ENCODE peak calls at places on chromosomes 13 and 19, in seven cellular contexts. L, I, D, R, V, K and Y are unnamed samples.
A peak's percentile ranks its signal among the peaks of the same experiment; 100 is the strongest.

GRCh38 chr13:28991764-28992163 is 171.6 kb downstream of the MTUS2 start:
- DNase-seq in L (no peak), I (peak; percentile 37), D (no peak), R (no peak), V (peak; percentile 70), K (no peak), Y (no peak)

GRCh38 chr13:103772576-103772975 is 706.4 kb upstream of the SLC10A2 start:
- DNase-seq in L (no peak), I (no peak), D (no peak), R (no peak), V (no peak), K (no peak), Y (no peak)

GRCh38 chr19:54928299-54928698 is 19.0 kb downstream of the NLRP7 start:
- DNase-seq in L (no peak), I (no peak), D (no peak), R (no peak), V (no peak), K (no peak), Y (no peak)

GRCh38 chr19:14391156-14391821 is 10.0 kb downstream of the ADGRE5 start:
- DNase-seq in L (no peak), I (no peak), D (no peak), R (no peak), V (no peak), K (no peak), Y (no peak)

GRCh38 chr19:45352914-45353796 is 12.6 kb downstream of the KLC3 start:
- DNase-seq in L (no peak), I (no peak), D (no peak), R (no peak), V (no peak), K (no peak), Y (no peak)

GRCh38 chr19:313988-314815 is 23.0 kb upstream of the PLPP2 start:
- DNase-seq in L (peak; percentile 68), I (no peak), D (no peak), R (no peak), V (no peak), K (no peak), Y (no peak)

GRCh38 chr13:98328511-98328910 is 151.4 kb upstream of the RNF113B start:
- DNase-seq in L (no peak), I (no peak), D (no peak), R (no peak), V (no peak), K (no peak), Y (no peak)

GRCh38 chr13:80339841-80340642 is 884 bp downstream of the SPRY2 start:
- DNase-seq in L (peak; percentile 89), I (peak; percentile 68), D (peak; percentile 68), R (peak; percentile 29), V (peak; percentile 83), K (no peak), Y (peak; percentile 23)

GRCh38 chr13:47932953-47933687 is 68.0 kb downstream of the SUCLA2 start:
- DNase-seq in L (no peak), I (no peak), D (no peak), R (no peak), V (no peak), K (no peak), Y (no peak)

GRCh38 chr13:79512950-79513349 is 32.0 kb downstream of the NDFIP2 start:
- DNase-seq in L (no peak), I (no peak), D (no peak), R (no peak), V (peak; percentile 51), K (no peak), Y (no peak)

GRCh38 chr19:43639507-43640423 is at the start of gene CADM4:
- DNase-seq in L (no peak), I (no peak), D (peak; percentile 44), R (no peak), V (peak; percentile 58), K (no peak), Y (no peak)

GRCh38 chr19:47790398-47790814 is 11.9 kb downstream of the SELENOW start:
- DNase-seq in L (peak; percentile 95), I (peak; percentile 87), D (peak; percentile 85), R (no peak), V (peak; percentile 84), K (peak; percentile 95), Y (peak; percentile 52)

GRCh38 chr13:40539954-40540706 is 126.3 kb downstream of the FOXO1 start:
- DNase-seq in L (no peak), I (no peak), D (no peak), R (no peak), V (no peak), K (no peak), Y (peak; percentile 35)

GRCh38 chr13:70568571-70568970 is 460.3 kb upstream of the KLHL1 start:
- DNase-seq in L (no peak), I (no peak), D (no peak), R (no peak), V (no peak), K (no peak), Y (peak; percentile 2)

GRCh38 chr13:93708323-93709075 is 481.9 kb downstream of the GPC6 start:
- DNase-seq in L (no peak), I (no peak), D (no peak), R (no peak), V (no peak), K (no peak), Y (no peak)

GRCh38 chr19:39390460-39390758 is 497 bp downstream of the PAF1 start:
- DNase-seq in L (peak; percentile 95), I (no peak), D (peak; percentile 79), R (no peak), V (no peak), K (no peak), Y (no peak)

GRCh38 chr19:39389621-39390414 is 1.1 kb downstream of the PAF1 start:
- DNase-seq in L (peak; percentile 83), I (no peak), D (no peak), R (no peak), V (no peak), K (no peak), Y (no peak)

GRCh38 chr19:39388657-39389056 is 2.2 kb downstream of the PAF1 start:
- DNase-seq in L (no peak), I (no peak), D (no peak), R (no peak), V (no peak), K (no peak), Y (no peak)

GRCh38 chr19:39386557-39386956 is 4.3 kb downstream of the PAF1 start:
- DNase-seq in L (peak; percentile 79), I (no peak), D (no peak), R (no peak), V (no peak), K (no peak), Y (no peak)

DNA sequence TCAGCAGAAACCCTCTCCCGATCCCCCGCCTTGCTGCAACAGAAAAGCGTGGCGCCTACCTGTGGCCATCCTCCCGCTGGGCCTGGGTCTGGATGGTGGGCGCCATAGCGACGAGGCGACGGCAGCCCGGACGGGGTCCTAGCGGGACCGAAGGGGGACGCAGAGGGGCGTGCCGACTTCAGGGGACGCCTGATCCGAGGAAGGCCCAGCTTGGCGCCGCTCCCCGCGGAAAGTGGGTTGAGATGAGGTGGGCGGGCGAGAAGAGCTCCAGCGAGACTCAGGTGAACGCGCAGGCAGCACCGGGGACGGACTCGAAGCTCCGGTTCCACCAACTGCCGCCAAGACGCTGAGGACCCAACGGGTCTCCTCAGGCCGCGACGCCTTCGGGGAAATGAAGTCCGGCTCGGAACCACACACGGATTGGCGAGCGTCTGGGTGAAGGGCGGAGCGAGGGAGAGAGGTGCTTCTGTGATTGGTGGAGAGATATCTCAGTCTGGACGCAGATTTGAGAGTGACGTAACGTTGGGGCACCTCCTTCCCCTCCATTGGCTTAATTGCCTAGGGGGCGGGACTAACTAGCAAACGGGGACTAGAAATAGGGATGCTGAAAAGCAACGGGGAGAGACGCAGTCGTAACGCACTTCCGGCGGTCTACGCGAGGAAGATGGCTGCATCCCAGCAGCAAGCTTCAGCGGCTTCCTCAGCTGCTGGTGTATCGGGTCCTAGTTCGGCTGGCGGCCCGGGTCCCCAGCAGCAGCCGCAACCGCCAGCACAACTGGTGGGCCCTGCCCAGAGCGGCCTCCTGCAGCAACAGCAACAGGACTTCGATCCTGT is at the start of the genes MED29 and PAF1:
- DNase-seq in L (peak; percentile 99), I (peak; percentile 99), D (peak; percentile 97), R (peak; percentile 99), V (peak; percentile 96), K (peak; percentile 100), Y (peak; percentile 99)
- TF ChIP-seq POLR2A in L (no peak), I (peak; percentile 49), D (peak; percentile 95), R (peak; percentile 87), V (peak; percentile 96), K (peak; percentile 66), Y (peak; percentile 96)

DNA sequence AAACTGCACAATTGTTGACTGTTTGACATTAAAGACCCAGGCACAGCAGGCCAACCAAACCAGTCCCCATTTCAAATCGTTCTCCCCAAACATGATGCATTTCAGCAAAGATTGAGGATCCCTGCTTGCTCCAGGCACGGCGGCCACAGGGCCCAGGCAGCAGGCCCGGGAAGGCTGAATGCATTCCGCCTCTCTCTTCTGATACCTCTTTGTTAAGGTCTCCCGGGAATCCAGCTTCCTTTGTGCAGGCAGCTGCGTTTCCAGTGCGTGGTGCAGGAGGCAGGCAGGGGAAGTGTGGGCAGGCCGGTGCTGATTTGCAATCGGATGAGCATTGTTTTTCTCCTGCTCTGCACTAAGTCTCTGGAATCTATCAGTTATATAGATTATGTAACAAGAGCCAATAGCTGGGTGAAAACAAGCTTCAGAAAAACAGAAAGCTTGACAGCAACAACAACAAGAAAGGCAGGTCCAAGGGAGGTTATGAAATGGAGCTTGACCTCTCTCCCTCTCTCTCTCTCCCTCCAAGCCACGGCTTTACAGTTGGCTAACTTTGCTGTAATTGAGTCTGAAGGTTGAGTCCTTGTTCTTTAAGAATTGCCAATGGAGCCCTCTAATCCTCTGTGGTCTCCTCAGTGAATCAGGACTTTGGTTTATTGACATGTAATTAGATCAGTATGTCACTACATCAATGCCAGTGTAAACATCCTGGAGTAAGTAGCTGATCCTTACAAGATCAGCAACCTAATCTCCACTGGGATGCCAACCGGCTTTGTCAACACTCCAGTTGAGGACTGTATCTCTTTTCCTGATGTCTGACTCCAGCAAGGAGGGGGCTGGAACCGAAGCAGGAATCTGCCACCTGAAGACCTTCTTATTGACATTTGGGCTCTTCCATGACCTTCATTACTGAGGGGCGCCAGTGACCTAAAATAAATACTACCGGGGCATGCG is 338.0 kb downstream of the TEX29 start:
- DNase-seq in L (peak; percentile 76), I (no peak), D (no peak), R (no peak), V (no peak), K (no peak), Y (no peak)
- TF ChIP-seq POLR2A in L (no peak), I (no peak), D (no peak), R (no peak), V (no peak), K (no peak), Y (no peak)

GRCh38 chr19:49664171-49665070 is 1.2 kb downstream of the IRF3 start:
- DNase-seq in L (peak; percentile 99), I (peak; percentile 90), D (peak; percentile 94), R (peak; percentile 75), V (peak; percentile 94), K (peak; percentile 97), Y (peak; percentile 91)
- TF ChIP-seq POLR2A in L (no peak), I (no peak), D (peak; percentile 73), R (peak; percentile 44), V (peak; percentile 61), K (no peak), Y (peak; percentile 75)

GRCh38 chr13:113970810-113971470 is 2.9 kb downstream of the C13orf46 start:
- DNase-seq in L (peak; percentile 87), I (peak; percentile 73), D (peak; percentile 75), R (peak; percentile 80), V (peak; percentile 90), K (no peak), Y (no peak)
- TF ChIP-seq POLR2A in L (no peak), I (no peak), D (no peak), R (no peak), V (peak; percentile 44), K (no peak), Y (no peak)